ENCODE peak calls at places on chromosomes 6 and 20, in seven cellular contexts. C is CD8-positive, alpha-beta T cell; J is effector memory CD4-positive, alpha-beta T cell; P is left ventricle myocardium inferior; H is breast epithelium; Q is stomach; S is ovary. E is an unnamed sample. For H3K4me1, the result is how much of the 10 kb centered on the place peaks cover.

GRCh38 chr6:57173886-57174510 is 1.9 kb downstream of the BAG2 start:
- DNase-seq in C (no peak), J (no peak), P (no peak), H (no peak), Q (no peak), S (peak), E (no peak)

GRCh38 chr20:48352628-48353027 is 475.2 kb downstream of the PREX1 start:
- DNase-seq in C (no peak), J (no peak), P (no peak), H (no peak), Q (no peak), S (no peak), E (no peak)

GRCh38 chr20:58293453-58293852 is 16.1 kb upstream of the RAB22A start:
- DNase-seq in C (no peak), J (no peak), P (peak), H (no peak), Q (no peak), S (no peak), E (no peak)

GRCh38 chr20:1130849-1131248 is 12.4 kb downstream of the PSMF1 start:
- DNase-seq in C (no peak), J (no peak), P (peak), H (no peak), Q (no peak), S (no peak), E (peak)

GRCh38 chr6:111113731-111114438 is 26.6 kb downstream of the SLC16A10 start:
- DNase-seq in C (no peak), J (no peak), P (peak), H (no peak), Q (peak), S (peak), E (peak)

GRCh38 chr6:74899416-74899815 is 306.4 kb downstream of the COL12A1 start:
- DNase-seq in C (no peak), J (no peak), P (no peak), H (no peak), Q (no peak), S (no peak), E (no peak)

GRCh38 chr6:32092760-32093497 is 16.2 kb downstream of the TNXB start:
- DNase-seq in C (no peak), J (no peak), P (no peak), H (no peak), Q (no peak), S (peak), E (no peak)

GRCh38 chr6:52361945-52362442 is at the start of gene PAQR8:
- DNase-seq in C (peak), J (peak), P (peak), H (peak), Q (peak), S (peak), E (peak)

GRCh38 chr6:43809417-43810305 is 39.6 kb downstream of the VEGFA start:
- DNase-seq in C (no peak), J (no peak), P (no peak), H (no peak), Q (peak), S (no peak), E (peak)

GRCh38 chr6:166258854-166259276 is 49.3 kb downstream of the PRR18 start:
- DNase-seq in C (peak), J (peak), P (no peak), H (no peak), Q (no peak), S (no peak), E (peak)

GRCh38 chr20:15682690-15683089 is 890.6 kb downstream of the KIF16B start:
- DNase-seq in C (no peak), J (no peak), P (no peak), H (no peak), Q (no peak), S (no peak), E (no peak)

GRCh38 chr20:2330090-2330695 is 34.4 kb downstream of the TGM3 start:
- DNase-seq in C (no peak), J (no peak), P (no peak), H (no peak), Q (peak), S (no peak), E (no peak)

GRCh38 chr20:1646975-1647431 is 10.6 kb downstream of the SIRPG start:
- DNase-seq in C (no peak), J (no peak), P (no peak), H (no peak), Q (no peak), S (no peak), E (no peak)

GRCh38 chr20:23132930-23133559 is 46.9 kb upstream of the CD93 start:
- DNase-seq in C (no peak), J (no peak), P (peak), H (no peak), Q (no peak), S (no peak), E (peak)
- H3K27ac ChIP-seq in C (no peak), J (no peak), P (peak), H (peak), Q (peak), S (no peak), E (peak)

DNA sequence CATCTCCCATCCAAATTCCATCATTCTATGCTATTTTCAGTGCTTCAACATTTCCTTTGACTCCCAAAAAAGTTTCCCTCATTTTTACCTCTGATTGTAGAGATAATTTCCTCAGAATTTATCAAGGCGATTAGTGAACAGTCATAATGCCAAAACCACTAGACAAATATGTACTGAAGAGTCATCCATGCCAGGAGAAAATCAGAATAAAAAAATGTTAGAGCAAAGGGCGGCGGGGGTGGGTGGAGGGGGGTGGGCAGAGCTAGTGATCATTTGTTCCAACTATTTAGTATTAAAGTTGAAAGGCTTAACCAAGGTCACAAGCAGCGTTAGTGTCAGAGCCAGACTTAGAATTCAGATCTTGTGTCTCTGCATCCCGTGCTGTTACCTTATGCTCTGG is 5.3 kb upstream of the ADGRF5 start:
- DNase-seq in C (no peak), J (no peak), P (no peak), H (no peak), Q (no peak), S (no peak), E (no peak)
- H3K4me1 ChIP-seq in C (under half), J (under half), P (under half), H (under half), Q (under half), S (under half), E (half or more)

GRCh38 chr20:50360921-50361320 is 149.3 kb upstream of the PTPN1 start:
- DNase-seq in C (no peak), J (no peak), P (no peak), H (no peak), Q (no peak), S (no peak), E (no peak)
- H3K27ac ChIP-seq in C (no peak), J (no peak), P (no peak), H (no peak), Q (no peak), S (no peak), E (peak)

DNA sequence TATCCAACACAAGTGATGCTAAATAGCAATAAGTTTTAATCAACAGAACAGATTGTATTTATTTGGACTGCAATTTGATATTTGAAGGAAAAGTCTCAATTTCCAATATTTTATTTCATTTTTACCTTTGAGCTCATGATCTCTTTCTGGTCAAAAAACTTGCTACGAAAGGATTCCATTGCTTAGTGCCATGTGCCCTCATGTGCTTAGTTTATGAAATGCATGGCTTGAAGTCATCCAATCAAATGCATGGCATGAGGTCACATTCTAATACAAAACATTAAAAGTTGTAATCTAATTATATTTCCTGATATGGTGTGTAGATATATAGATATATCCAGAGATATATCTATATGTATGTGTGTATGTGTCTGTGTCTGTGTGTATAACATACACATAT is 321.2 kb upstream of the ADGRB3 start:
- DNase-seq in C (no peak), J (no peak), P (no peak), H (no peak), Q (no peak), S (no peak), E (no peak)
- H3K4me1 ChIP-seq in C (under half), J (under half), P (under half), H (under half), Q (under half), S (under half), E (under half)